ENCODE peak calls at places on chromosomes 16 and 17, in six cellular contexts. K is K562, W is upper lobe of left lung, I is HepG2, A is A549, H is GM12878. U is an unnamed sample. For H3K4me1, the result is how much of the 10 kb centered on the place peaks cover.

GRCh38 chr17:21378553-21378952 is 2.4 kb downstream of the KCNJ12 start:
- ATAC-seq in K (peak), W (no peak), I (no peak), A (no peak), H (no peak), U (no peak)

GRCh38 chr16:3166505-3166886 is 21.5 kb upstream of the OR1F1 start:
- ATAC-seq in K (no peak), W (no peak), I (no peak), A (no peak), H (no peak), U (no peak)

GRCh38 chr16:9054460-9054859 is 37.0 kb upstream of the HAPSTR1 start:
- ATAC-seq in K (no peak), W (no peak), I (no peak), A (no peak), H (no peak), U (no peak)

GRCh38 chr16:83715217-83715920 is 92.4 kb upstream of the HSBP1 start:
- ATAC-seq in K (no peak), W (peak), I (peak), A (peak), H (no peak), U (no peak)

GRCh38 chr16:4625617-4626159 is 1.1 kb downstream of the MGRN1 start:
- ATAC-seq in K (peak), W (no peak), I (peak), A (peak), H (no peak), U (no peak)

GRCh38 chr17:63564562-63564961 is 14.3 kb downstream of the DCAF7 start:
- ATAC-seq in K (peak), W (peak), I (peak), A (peak), H (no peak), U (no peak)

GRCh38 chr16:17463335-17463734 is 7.4 kb downstream of the XYLT1 start:
- ATAC-seq in K (no peak), W (no peak), I (no peak), A (no peak), H (peak), U (no peak)

GRCh38 chr17:55495239-55495638 is 16.0 kb downstream of the SMIM36 start:
- ATAC-seq in K (no peak), W (no peak), I (no peak), A (peak), H (no peak), U (no peak)

GRCh38 chr17:4719684-4720221 is 9.3 kb downstream of the ARRB2 start:
- ATAC-seq in K (no peak), W (no peak), I (no peak), A (peak), H (no peak), U (peak)

GRCh38 chr17:79306688-79307323 is 232.2 kb downstream of the ENGASE start:
- ATAC-seq in K (no peak), W (peak), I (no peak), A (no peak), H (no peak), U (no peak)

GRCh38 chr17:77382966-77383612 is 242.3 kb downstream of the SEC14L1 start:
- ATAC-seq in K (no peak), W (peak), I (no peak), A (peak), H (peak), U (peak)

GRCh38 chr17:35252646-35253045 is 9.8 kb downstream of the SLFN5 start:
- ATAC-seq in K (no peak), W (no peak), I (no peak), A (no peak), H (no peak), U (no peak)

GRCh38 chr17:79747508-79748295 is 17.0 kb downstream of the ENPP7 start:
- ATAC-seq in K (no peak), W (no peak), I (no peak), A (no peak), H (no peak), U (no peak)

GRCh38 chr16:68645494-68646388 is 631 bp downstream of the CDH3 start:
- ATAC-seq in K (no peak), W (peak), I (peak), A (peak), H (peak), U (no peak)

GRCh38 chr17:77645441-77646430 is 312.8 kb upstream of the TNRC6C start:
- ATAC-seq in K (no peak), W (no peak), I (no peak), A (no peak), H (no peak), U (no peak)

DNA sequence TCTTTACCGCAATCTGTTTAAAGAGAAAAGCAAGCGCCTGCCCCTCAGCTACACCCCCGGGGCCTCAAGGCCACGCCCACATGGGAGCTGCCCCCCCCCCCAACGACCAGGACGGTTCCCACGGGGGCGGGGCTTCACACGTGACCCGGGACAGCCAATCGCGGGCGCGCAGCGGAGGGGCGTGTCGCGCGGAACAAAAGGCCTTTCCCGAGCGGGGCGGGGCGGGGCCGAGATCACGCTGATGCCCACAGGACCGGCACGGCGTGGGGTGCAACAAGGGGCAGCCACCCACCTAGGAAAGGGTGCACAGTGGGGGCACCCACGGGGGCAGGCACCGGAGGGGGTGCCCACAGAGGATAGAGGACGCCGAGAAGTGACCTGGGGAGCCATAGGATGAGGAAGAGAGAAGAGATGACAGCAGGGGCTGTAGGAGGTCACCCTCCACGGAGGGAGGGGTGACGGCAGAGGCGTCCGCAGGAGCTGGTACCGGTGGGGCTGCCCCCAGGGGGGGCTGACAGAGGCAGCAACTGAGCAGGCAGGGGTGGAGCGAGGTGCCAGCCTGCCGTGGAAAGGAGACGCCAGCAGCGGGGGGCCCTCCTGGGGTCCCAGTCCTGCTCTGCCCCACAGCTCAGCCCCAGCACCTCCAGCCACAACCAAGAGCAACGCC is 6.2 kb downstream of the UNKL start:
- ATAC-seq in K (peak), W (peak), I (peak), A (peak), H (peak), U (peak)
- TF ChIP-seq EP300 in K (no peak), W (no peak), I (peak), A (no peak), H (no peak), U (no peak)

GRCh38 chr17:74005790-74006189 is 197.7 kb upstream of the RPL38 start:
- ATAC-seq in K (no peak), W (no peak), I (no peak), A (no peak), H (no peak), U (no peak)
- H3K4me1 ChIP-seq in K (under half), W (under half), I (under half), A (under half), H (under half), U (under half)

DNA sequence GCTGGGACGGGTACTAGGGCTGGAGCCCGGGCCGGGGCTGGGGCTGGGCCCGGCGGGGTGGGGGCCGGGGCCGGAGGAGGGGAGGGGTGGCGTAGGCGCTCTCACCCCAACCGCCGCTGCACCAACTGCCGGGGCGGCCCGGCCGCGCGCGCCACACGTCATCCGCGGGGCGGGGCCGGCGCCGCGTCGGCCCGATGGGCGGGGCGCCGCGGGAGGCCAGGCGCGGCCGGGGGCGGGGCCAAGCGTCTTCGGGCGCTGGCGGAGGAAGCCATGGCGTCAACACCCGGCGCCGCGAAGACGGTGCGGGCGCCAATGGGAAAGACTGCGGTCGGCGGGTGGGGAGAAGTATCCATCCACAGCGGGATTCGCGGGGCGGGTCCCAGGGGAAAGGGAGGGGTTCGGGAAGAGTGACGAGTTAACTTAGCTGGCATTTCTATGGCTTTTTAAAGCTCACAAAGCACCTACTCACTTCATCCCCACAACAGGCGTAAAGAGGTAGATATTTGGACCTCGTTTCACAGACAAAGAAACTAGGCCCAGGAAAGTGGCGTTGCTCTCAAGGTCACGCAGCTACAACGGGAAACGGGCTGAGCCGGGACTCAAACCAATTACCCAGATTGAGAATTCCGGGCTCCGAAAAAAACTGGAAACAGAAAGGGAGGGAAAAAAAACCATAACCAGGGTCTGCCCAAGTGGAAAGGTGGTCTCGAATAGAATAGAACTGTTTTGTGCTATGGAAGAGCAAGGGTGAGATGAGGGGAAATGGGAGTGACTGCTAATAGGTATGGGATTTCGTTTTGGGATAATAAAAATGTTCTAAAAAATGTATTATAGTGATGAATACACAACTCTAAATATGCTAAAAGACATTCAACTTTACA is at the start of gene SPAG9:
- ATAC-seq in K (peak), W (peak), I (peak), A (peak), H (peak), U (peak)
- TF ChIP-seq EP300 in K (no peak), W (peak), I (no peak), A (no peak), H (no peak), U (no peak)

DNA sequence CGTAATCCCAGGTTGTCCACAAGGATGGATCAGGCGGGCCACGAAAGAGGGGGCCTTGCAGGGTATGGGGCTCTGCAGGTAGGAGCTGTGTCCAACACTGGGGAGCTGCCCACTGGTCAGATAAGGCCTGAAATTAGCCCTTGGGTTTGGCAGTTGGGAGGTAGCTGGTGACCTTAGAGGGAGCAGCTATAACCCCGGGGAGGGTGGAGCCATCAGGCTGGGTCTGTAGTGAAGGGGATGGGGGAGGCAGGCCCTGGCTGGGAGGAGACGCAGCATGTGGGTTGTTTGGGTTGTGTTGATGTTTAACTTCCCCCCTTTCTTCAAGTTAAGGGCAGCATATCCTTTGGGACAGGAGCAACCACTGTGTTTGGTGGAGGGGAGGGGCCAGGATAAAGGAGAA is 5.9 kb downstream of the MLLT6 start:
- ATAC-seq in K (peak), W (no peak), I (peak), A (peak), H (no peak), U (no peak)
- H3K4me1 ChIP-seq in K (half or more), W (under half), I (under half), A (under half), H (under half), U (under half)

DNA sequence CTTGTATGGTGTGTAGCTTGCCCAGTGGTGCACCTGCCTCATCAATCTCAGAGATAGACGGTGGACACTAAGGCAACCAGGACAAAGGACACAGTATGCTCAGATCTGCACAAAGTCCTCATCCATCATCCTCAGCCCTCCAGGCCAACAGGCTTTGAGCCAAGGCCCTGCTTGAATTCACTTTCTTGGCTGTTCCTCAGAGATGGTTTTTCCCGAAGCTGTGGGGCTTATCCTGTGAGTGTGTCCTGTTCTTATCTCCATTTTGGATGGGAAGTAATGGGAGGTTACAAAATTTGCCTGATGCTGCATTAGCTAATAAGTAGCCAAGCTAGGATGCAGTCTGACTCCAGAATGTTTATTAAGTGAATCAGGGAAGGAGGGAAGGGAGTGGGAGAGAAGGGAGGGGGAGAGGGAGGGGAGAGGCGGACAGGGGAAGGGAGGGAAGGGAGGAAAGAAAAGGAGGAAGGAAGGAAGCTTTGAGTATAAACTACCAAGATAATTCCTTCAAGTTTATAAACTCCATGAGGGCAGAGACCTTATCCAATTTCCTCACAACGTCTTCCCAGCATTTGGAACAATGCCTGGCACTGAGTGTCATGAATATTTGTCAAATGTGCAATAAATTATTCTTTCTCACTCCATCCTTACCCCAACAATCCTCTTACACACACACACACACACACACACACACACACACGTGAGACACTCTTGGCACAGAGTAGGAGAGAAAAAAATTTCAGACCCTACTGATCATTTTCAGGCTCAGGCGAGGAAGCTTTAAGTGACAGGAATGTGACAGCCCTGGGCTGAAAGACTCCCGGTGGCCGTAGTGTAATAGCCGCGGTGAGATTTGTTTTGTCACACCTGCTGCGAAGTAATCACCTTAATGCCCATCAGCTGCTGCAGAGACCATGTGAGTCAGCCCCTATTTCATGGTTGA is 84.3 kb downstream of the BMERB1 start:
- ATAC-seq in K (no peak), W (peak), I (peak), A (peak), H (no peak), U (peak)
- TF ChIP-seq EP300 in K (no peak), W (no peak), I (no peak), A (no peak), H (no peak), U (no peak)

GRCh38 chr16:86292942-86293341 is 217.4 kb upstream of the FOXF1 start:
- ATAC-seq in K (no peak), W (no peak), I (no peak), A (no peak), H (no peak), U (no peak)

GRCh38 chr16:86292171-86292775 is 218.1 kb upstream of the FOXF1 start:
- ATAC-seq in K (no peak), W (no peak), I (no peak), A (no peak), H (no peak), U (no peak)

GRCh38 chr16:86289304-86289703 is 221.0 kb upstream of the FOXF1 start:
- ATAC-seq in K (no peak), W (no peak), I (no peak), A (no peak), H (no peak), U (no peak)

GRCh38 chr16:86289907-86290306 is 220.4 kb upstream of the FOXF1 start:
- ATAC-seq in K (no peak), W (no peak), I (no peak), A (no peak), H (no peak), U (no peak)

DNA sequence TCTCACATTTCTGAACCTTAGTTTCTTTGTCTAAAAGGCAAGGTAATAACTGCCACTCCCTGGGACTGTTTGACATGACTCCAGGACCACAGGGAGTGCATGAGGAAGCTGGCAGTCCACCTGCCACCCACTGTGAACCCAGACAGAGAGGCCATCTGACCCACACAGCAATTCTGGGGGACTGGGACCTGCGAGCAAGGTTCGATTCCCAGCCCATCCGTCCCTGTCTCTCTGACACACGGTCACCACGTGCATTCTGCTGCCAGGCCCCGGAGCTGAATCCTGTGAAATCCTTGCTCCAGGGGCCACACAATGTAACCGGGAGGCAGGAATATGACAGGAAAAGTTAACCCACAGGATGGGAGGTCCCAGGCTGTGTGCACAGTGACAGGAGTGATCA is 218.8 kb upstream of the FOXF1 start:
- ATAC-seq in K (no peak), W (no peak), I (no peak), A (no peak), H (no peak), U (no peak)
- H3K4me1 ChIP-seq in K (under half), W (under half), I (under half), A (under half), H (under half), U (under half)

DNA sequence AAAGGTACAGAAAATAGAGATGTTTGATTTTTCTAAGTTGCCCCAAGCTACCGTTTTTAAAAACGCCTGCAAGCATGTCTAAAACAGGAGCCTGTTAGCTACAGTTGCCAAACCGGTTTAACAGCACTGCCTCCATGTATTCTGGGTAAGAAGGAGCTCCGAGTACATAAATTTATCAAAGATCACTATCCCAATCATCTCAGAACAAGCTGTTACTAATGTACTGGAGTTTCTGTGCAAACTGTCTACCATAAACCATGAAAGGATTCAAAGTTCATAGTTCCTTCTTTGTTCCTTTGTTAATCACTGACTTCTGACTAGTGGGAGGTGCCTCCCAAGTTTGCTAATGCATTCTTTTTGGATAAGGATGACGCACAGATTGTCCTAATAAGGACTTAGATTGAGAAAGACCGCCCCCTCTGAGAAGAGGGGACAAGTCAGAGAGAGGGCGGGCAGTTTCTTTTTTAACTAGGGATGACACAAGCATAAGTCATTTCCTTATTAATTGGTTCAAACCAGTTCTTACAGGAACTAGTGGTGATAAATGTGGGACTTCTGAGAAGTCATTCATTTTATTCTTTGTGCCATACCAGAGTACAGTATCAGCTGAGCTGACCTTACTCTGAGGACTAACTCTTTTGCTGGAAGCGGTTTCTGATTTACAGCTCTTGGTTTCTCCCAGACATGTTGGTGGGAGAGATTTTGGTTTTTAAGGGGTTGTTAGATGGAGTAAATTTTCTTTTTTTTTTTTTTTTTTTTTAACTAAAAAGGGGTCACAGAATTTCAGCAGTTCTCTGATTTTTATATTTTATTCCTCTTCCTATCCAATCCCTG is 55.2 kb downstream of the TUBD1 start:
- ATAC-seq in K (peak), W (peak), I (peak), A (peak), H (peak), U (peak)
- TF ChIP-seq EP300 in K (peak), W (peak), I (peak), A (peak), H (no peak), U (peak)

DNA sequence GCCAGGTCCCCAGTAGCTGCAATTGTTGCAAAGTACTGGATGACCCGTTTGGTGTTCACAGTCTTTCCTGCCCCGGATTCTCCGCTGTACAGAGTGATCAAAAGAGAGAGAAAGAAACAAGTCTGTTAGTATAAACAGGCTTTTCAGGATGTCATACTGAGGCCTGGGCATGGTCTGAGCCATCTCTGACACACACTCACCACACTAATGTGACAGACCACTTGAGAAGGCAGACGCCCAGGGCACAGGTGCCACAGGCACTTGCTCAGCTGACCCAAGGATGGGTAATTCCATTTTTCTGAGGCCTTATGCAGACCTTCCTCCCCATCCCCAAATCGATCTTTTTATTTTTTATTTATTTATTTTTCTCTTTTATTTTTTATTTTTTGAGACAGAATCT is 7.5 kb downstream of the MYH3 start:
- ATAC-seq in K (no peak), W (no peak), I (no peak), A (no peak), H (no peak), U (no peak)
- H3K4me1 ChIP-seq in K (under half), W (under half), I (under half), A (under half), H (under half), U (under half)

GRCh38 chr17:81926451-81927144 is 937 bp downstream of the MAFG start:
- ATAC-seq in K (peak), W (peak), I (peak), A (peak), H (peak), U (peak)
- TF ChIP-seq EP300 in K (no peak), W (no peak), I (no peak), A (no peak), H (no peak), U (no peak)

U was measured in gastroesophageal sphincter.